ENCODE peak calls at places on chromosomes 16 and 17, in eight cellular contexts. W, E, Q, L, N, F, D and Y are unnamed samples.

GRCh38 chr17:58305626-58306025 is 23.0 kb downstream of the TSPOAP1 start:
- DNase-seq in Q (no peak), F (no peak), L (peak), N (no peak), W (no peak), D (no peak), E (no peak), Y (no peak)

GRCh38 chr17:48429156-48429555 is 858 bp downstream of the SKAP1 start:
- DNase-seq in N (no peak), E (no peak), Q (no peak), L (peak), D (no peak), W (no peak), F (no peak), Y (no peak)

GRCh38 chr17:72176516-72176851 is 55.7 kb downstream of the SOX9 start:
- DNase-seq in W (no peak), N (no peak), E (no peak), Q (no peak), D (no peak), F (no peak), L (no peak), Y (no peak)

GRCh38 chr16:7449306-7449705 is 116.7 kb downstream of the RBFOX1 start:
- DNase-seq in F (no peak), D (no peak), Q (no peak), N (no peak), W (no peak), L (no peak), E (no peak), Y (no peak)

GRCh38 chr16:35750157-35750689 is 2290.8 kb downstream of the TP53TG3F start:
- DNase-seq in W (no peak), Q (no peak), E (no peak), D (no peak), L (peak), F (no peak), N (no peak), Y (no peak)

GRCh38 chr16:65042966-65043365 is 78.9 kb downstream of the CDH11 start:
- DNase-seq in N (no peak), D (no peak), L (no peak), F (no peak), Q (no peak), W (no peak), E (no peak), Y (no peak)

GRCh38 chr16:81786321-81786720 is 7.2 kb downstream of the PLCG2 start:
- DNase-seq in E (peak), W (no peak), F (no peak), N (no peak), Q (no peak), L (peak), D (no peak), Y (no peak)

GRCh38 chr17:67203818-67204217 is 41.2 kb downstream of the HELZ start:
- DNase-seq in Q (no peak), W (no peak), E (no peak), F (no peak), N (no peak), L (no peak), D (no peak), Y (no peak)

GRCh38 chr17:54900457-54901229 is at the start of gene TOM1L1:
- DNase-seq in F (peak), Q (peak), W (peak), D (peak), N (peak), L (peak), E (peak), Y (no peak)